ENCODE peak calls at places on chromosome 22, in ten cellular contexts. Q is HCT116, X is adrenal gland, N is upper lobe of left lung, J is prostate gland, E is spleen, Z is ovary, U is endothelial cell of umbilical vein, W is right lobe of liver, M is testis. G is an unnamed sample.

GRCh38 chr22:50301581-50301991 is 5.9 kb downstream of the PLXNB2 start:
- DNase-seq in Q (no peak), X (no peak), N (peak), J (no peak), E (no peak), Z (peak), U (no peak), W (no peak), M (no peak), G (no peak)

GRCh38 chr22:25383278-25383820 is 163.9 kb downstream of the CRYBB2 start:
- DNase-seq in Q (no peak), X (no peak), N (no peak), J (no peak), E (no peak), Z (no peak), U (no peak), W (no peak), M (no peak), G (no peak)

GRCh38 chr22:44181033-44181911 is 547 bp downstream of the PARVG start:
- DNase-seq in Q (no peak), X (no peak), N (peak), J (no peak), E (peak), Z (no peak), U (no peak), W (no peak), M (no peak), G (peak)

GRCh38 chr22:44648821-44649566 is 53.0 kb upstream of the PRR5 start:
- DNase-seq in Q (no peak), X (peak), N (peak), J (no peak), E (peak), Z (peak), U (peak), W (peak), M (no peak), G (no peak)

GRCh38 chr22:50728523-50728931 is 9.5 kb upstream of the ACR start:
- DNase-seq in Q (no peak), X (no peak), N (no peak), J (no peak), E (peak), Z (no peak), U (no peak), W (peak), M (no peak), G (no peak)

GRCh38 chr22:24445481-24446290 is 18.3 kb downstream of the ADORA2A start:
- DNase-seq in Q (no peak), X (peak), N (no peak), J (no peak), E (no peak), Z (no peak), U (no peak), W (no peak), M (no peak), G (no peak)

GRCh38 chr22:32634424-32634981 is 159.9 kb downstream of the FBXO7 start:
- DNase-seq in Q (no peak), X (no peak), N (no peak), J (no peak), E (no peak), Z (no peak), U (no peak), W (no peak), M (no peak), G (no peak)

GRCh38 chr22:50674606-50675552 is 2.3 kb downstream of the SHANK3 start:
- DNase-seq in Q (peak), X (peak), N (peak), J (peak), E (no peak), Z (peak), U (no peak), W (no peak), M (no peak), G (no peak)

GRCh38 chr22:20229916-20230775 is 38.0 kb downstream of the RTN4R start:
- DNase-seq in Q (no peak), X (no peak), N (peak), J (peak), E (no peak), Z (no peak), U (no peak), W (no peak), M (peak), G (no peak)

GRCh38 chr22:49133541-49133940 is 694.1 kb downstream of the BRD1 start:
- DNase-seq in Q (no peak), X (peak), N (no peak), J (no peak), E (no peak), Z (no peak), U (no peak), W (no peak), M (no peak), G (no peak)

GRCh38 chr22:36465232-36466021 is 16.0 kb downstream of the TXN2 start:
- DNase-seq in Q (peak), X (peak), N (peak), J (peak), E (peak), Z (peak), U (peak), W (peak), M (peak), G (no peak)

GRCh38 chr22:31488988-31489617 is 539 bp downstream of the EIF4ENIF1 start:
- DNase-seq in Q (no peak), X (peak), N (no peak), J (peak), E (peak), Z (peak), U (peak), W (peak), M (peak), G (peak)

GRCh38 chr22:39732625-39733024 is 160.9 kb downstream of the ENTHD1 start:
- DNase-seq in Q (no peak), X (no peak), N (no peak), J (no peak), E (peak), Z (no peak), U (no peak), W (no peak), M (no peak), G (peak)

GRCh38 chr22:27105142-27106025 is 448.0 kb downstream of the MIAT start:
- DNase-seq in Q (no peak), X (peak), N (no peak), J (no peak), E (no peak), Z (peak), U (peak), W (no peak), M (peak), G (no peak)

GRCh38 chr22:39617342-39617741 is 46.8 kb downstream of the CACNA1I start:
- DNase-seq in Q (no peak), X (no peak), N (no peak), J (no peak), E (no peak), Z (no peak), U (no peak), W (no peak), M (no peak), G (no peak)

GRCh38 chr22:19776433-19777031 is 16.0 kb downstream of the TBX1 start:
- DNase-seq in Q (no peak), X (no peak), N (peak), J (no peak), E (peak), Z (no peak), U (no peak), W (peak), M (no peak), G (no peak)

GRCh38 chr22:47121791-47122190 is 359.3 kb downstream of the TBC1D22A start:
- DNase-seq in Q (no peak), X (no peak), N (no peak), J (no peak), E (no peak), Z (no peak), U (no peak), W (peak), M (no peak), G (no peak)

GRCh38 chr22:47098554-47098953 is 336.1 kb downstream of the TBC1D22A start:
- DNase-seq in Q (no peak), X (peak), N (no peak), J (no peak), E (no peak), Z (no peak), U (no peak), W (no peak), M (no peak), G (no peak)

GRCh38 chr22:23834830-23835772 is 3.7 kb downstream of the DERL3 start:
- DNase-seq in Q (no peak), X (no peak), N (no peak), J (no peak), E (peak), Z (no peak), U (no peak), W (peak), M (peak), G (no peak)

GRCh38 chr22:39316440-39317083 is 2.9 kb downstream of the RPL3 start:
- DNase-seq in Q (peak), X (peak), N (no peak), J (peak), E (peak), Z (peak), U (peak), W (peak), M (peak), G (peak)

GRCh38 chr22:50228366-50228765 is 16.5 kb downstream of the TUBGCP6 start:
- DNase-seq in Q (no peak), X (no peak), N (peak), J (no peak), E (no peak), Z (no peak), U (no peak), W (no peak), M (no peak), G (no peak)

GRCh38 chr22:24176630-24177029 is 4.7 kb upstream of the SUSD2 start:
- DNase-seq in Q (no peak), X (no peak), N (no peak), J (no peak), E (no peak), Z (no peak), U (no peak), W (no peak), M (no peak), G (no peak)

GRCh38 chr22:36659762-36660509 is 43.6 kb downstream of the CACNG2 start:
- DNase-seq in Q (peak), X (peak), N (peak), J (peak), E (peak), Z (peak), U (peak), W (peak), M (peak), G (peak)

GRCh38 chr22:26043031-26043430 is 126.2 kb upstream of the SEZ6L start:
- DNase-seq in Q (no peak), X (no peak), N (no peak), J (no peak), E (no peak), Z (no peak), U (no peak), W (no peak), M (no peak), G (no peak)

GRCh38 chr22:48536691-48537591 is 1290.7 kb downstream of the BRD1 start:
- DNase-seq in Q (no peak), X (peak), N (peak), J (peak), E (no peak), Z (no peak), U (no peak), W (no peak), M (peak), G (no peak)

GRCh38 chr22:29451863-29452262 is 13.5 kb downstream of the RFPL1 start:
- DNase-seq in Q (no peak), X (no peak), N (no peak), J (no peak), E (no peak), Z (no peak), U (no peak), W (no peak), M (no peak), G (no peak)

GRCh38 chr22:35367331-35367886 is 13.5 kb upstream of the HMOX1 start:
- DNase-seq in Q (no peak), X (no peak), N (no peak), J (no peak), E (no peak), Z (no peak), U (no peak), W (no peak), M (no peak), G (no peak)

GRCh38 chr22:37144180-37144554 is 5.5 kb downstream of the IL2RB start:
- DNase-seq in Q (no peak), X (no peak), N (no peak), J (no peak), E (no peak), Z (no peak), U (no peak), W (no peak), M (no peak), G (no peak)

GRCh38 chr22:47101321-47101885 is 339.0 kb downstream of the TBC1D22A start:
- DNase-seq in Q (no peak), X (no peak), N (no peak), J (no peak), E (no peak), Z (no peak), U (no peak), W (no peak), M (no peak), G (no peak)

GRCh38 chr22:35104491-35104890 is 38.5 kb downstream of the ISX start:
- DNase-seq in Q (no peak), X (no peak), N (no peak), J (no peak), E (no peak), Z (no peak), U (no peak), W (no peak), M (no peak), G (no peak)

GRCh38 chr22:44159230-44159629 is 21.5 kb upstream of the PARVG start:
- DNase-seq in Q (no peak), X (no peak), N (no peak), J (no peak), E (peak), Z (no peak), U (no peak), W (no peak), M (no peak), G (no peak)

GRCh38 chr22:50316114-50317065 is 8.9 kb upstream of the PLXNB2 start:
- DNase-seq in Q (no peak), X (no peak), N (peak), J (no peak), E (peak), Z (no peak), U (no peak), W (peak), M (no peak), G (no peak)

GRCh38 chr22:19121631-19122142 is 525 bp downstream of the DGCR2 start:
- DNase-seq in Q (no peak), X (peak), N (peak), J (peak), E (peak), Z (peak), U (peak), W (peak), M (peak), G (peak)

GRCh38 chr22:49087716-49088660 is 739.7 kb downstream of the BRD1 start:
- DNase-seq in Q (no peak), X (no peak), N (no peak), J (no peak), E (peak), Z (no peak), U (no peak), W (no peak), M (no peak), G (no peak)

GRCh38 chr22:20316217-20316843 is 3.5 kb downstream of the DGCR6L start:
- DNase-seq in Q (no peak), X (peak), N (peak), J (peak), E (peak), Z (peak), U (no peak), W (no peak), M (peak), G (no peak)

GRCh38 chr22:42990131-42990838 is 24.7 kb downstream of the PACSIN2 start:
- DNase-seq in Q (no peak), X (peak), N (no peak), J (no peak), E (no peak), Z (no peak), U (peak), W (no peak), M (no peak), G (no peak)

GRCh38 chr22:42993651-42994275 is 21.2 kb downstream of the PACSIN2 start:
- DNase-seq in Q (no peak), X (peak), N (no peak), J (peak), E (no peak), Z (no peak), U (no peak), W (no peak), M (no peak), G (no peak)

GRCh38 chr22:42992092-42992491 is 22.9 kb downstream of the PACSIN2 start:
- DNase-seq in Q (no peak), X (no peak), N (no peak), J (no peak), E (no peak), Z (no peak), U (no peak), W (no peak), M (no peak), G (no peak)

GRCh38 chr22:42992886-42993479 is 22.0 kb downstream of the PACSIN2 start:
- DNase-seq in Q (no peak), X (no peak), N (no peak), J (no peak), E (no peak), Z (no peak), U (no peak), W (no peak), M (no peak), G (no peak)

GRCh38 chr22:42991010-42991651 is 23.8 kb downstream of the PACSIN2 start:
- DNase-seq in Q (no peak), X (peak), N (no peak), J (no peak), E (no peak), Z (no peak), U (no peak), W (no peak), M (no peak), G (no peak)
- TF ChIP-seq POLR2A in Q (no peak), X (no peak), N (no peak), J (no peak), E (no peak), Z (no peak), U (no peak), W (no peak), M (no peak), G (no peak)

GRCh38 chr22:18024956-18025720 is 777 bp upstream of the MICAL3 start:
- DNase-seq in Q (no peak), X (no peak), N (no peak), J (no peak), E (peak), Z (no peak), U (no peak), W (no peak), M (peak), G (no peak)

GRCh38 chr22:18024276-18024939 is at the start of gene MICAL3:
- DNase-seq in Q (peak), X (peak), N (peak), J (peak), E (peak), Z (peak), U (peak), W (peak), M (peak), G (peak)

GRCh38 chr22:18021431-18021830 is 2.9 kb downstream of the MICAL3 start:
- DNase-seq in Q (no peak), X (no peak), N (no peak), J (no peak), E (peak), Z (no peak), U (no peak), W (no peak), M (no peak), G (no peak)

GRCh38 chr22:18022851-18023250 is 1.5 kb downstream of the MICAL3 start:
- DNase-seq in Q (no peak), X (no peak), N (no peak), J (no peak), E (peak), Z (no peak), U (no peak), W (no peak), M (no peak), G (no peak)

DNA sequence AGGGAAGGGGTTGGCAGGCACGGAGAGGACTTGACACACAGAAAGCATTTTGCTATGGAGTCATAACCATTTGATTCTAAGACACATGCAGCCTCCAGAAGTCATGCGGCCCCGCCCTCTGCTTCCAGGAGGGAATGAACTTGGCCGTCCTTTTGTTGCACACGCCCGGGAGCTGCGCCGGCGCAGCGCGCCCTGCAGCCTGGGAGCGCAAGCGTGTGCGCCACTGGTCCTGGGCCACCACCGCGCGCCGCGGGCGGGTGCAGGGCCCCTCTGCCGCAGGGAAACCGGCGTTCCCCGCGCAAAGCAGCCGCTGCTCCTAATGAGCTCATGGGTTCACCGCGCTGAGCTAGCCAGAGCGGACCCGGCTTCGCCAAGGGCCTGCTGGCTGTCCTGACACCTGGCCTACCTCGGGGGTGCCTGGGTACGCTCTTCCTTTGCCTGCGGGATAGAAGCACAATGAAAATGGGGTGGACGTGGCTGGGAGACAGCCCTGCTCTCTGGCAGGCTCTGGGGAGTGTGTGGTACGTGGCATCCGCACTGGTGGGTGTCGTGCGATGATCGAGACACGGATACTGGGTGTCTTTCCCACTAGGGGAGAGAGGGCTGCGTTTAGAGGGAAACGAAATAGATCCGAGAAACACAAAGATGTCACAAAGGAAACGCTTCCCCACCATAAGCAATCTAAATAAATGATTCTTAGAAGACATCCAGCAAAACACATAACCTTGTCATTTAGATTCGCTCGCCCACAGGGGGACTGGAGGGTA is 669 bp downstream of the MICAL3 start:
- DNase-seq in Q (peak), X (peak), N (peak), J (peak), E (peak), Z (peak), U (peak), W (peak), M (peak), G (peak)
- TF ChIP-seq POLR2A in Q (no peak), X (no peak), N (no peak), J (peak), E (no peak), Z (peak), U (no peak), W (peak), M (no peak), G (no peak)

DNA sequence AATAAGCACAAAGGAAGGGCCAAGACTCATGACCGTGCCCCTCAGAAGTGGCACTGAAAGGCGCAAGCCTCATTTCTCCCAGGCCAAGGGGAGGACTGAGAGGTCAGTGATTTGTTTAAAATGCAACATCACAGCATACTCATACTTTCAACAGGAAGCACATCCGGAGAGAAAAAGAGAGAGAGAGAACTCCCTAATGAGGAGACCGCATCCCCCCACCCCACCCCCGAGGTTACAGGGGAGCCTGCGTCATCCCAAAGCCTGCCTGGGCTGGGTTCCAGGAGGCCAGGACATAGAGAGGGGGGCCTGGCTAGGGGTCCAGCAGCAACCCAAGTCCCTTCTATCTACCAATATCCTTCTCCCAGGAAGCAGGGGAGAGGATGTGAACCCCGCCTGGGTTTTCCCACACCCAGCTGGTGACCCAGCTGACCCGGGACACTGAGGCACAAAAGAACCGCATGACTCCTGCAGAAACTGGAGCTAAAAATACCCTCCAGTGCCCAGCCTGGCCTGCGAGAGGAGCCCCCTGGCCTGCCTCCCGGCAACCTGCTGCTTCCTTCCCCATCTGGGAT is 3.8 kb downstream of the CSNK1E start:
- DNase-seq in Q (no peak), X (peak), N (no peak), J (no peak), E (peak), Z (peak), U (peak), W (no peak), M (no peak), G (no peak)
- TF ChIP-seq POLR2A in Q (no peak), X (no peak), N (no peak), J (no peak), E (no peak), Z (peak), U (no peak), W (peak), M (no peak), G (no peak)

GRCh38 chr22:22025320-22026156 is 43.0 kb upstream of the TOP3B start:
- DNase-seq in Q (no peak), X (no peak), N (peak), J (no peak), E (peak), Z (no peak), U (no peak), W (no peak), M (no peak), G (no peak)
- TF ChIP-seq POLR2A in Q (no peak), X (no peak), N (no peak), J (no peak), E (no peak), Z (no peak), U (no peak), W (no peak), M (no peak), G (no peak)